ENCODE peak calls at places on chromosomes 5 and 9, in eight cellular contexts. One of them, this sample, is unnamed.

GRCh38 chr5:36815871-36816270 is 60.7 kb upstream of the NIPBL start:
- DNase-seq in body of pancreas: no peak
- DNase-seq in left kidney: no peak
- DNase-seq in H9: no peak
- DNase-seq in testis: no peak
- DNase-seq in amniotic stem cell: no peak
- DNase-seq in NCI-H510A: no peak
- DNase-seq in CD8-positive, alpha-beta memory T cell: no peak
- DNase-seq in this sample: no peak

GRCh38 chr9:82021198-82021597 is 32.6 kb downstream of the SPATA31D1 start:
- DNase-seq in body of pancreas: no peak
- DNase-seq in left kidney: no peak
- DNase-seq in H9: no peak
- DNase-seq in testis: no peak
- DNase-seq in amniotic stem cell: peak; percentile 28
- DNase-seq in NCI-H510A: no peak
- DNase-seq in CD8-positive, alpha-beta memory T cell: no peak
- DNase-seq in this sample: peak; percentile 97

GRCh38 chr9:14316574-14317304 is 2.8 kb upstream of the NFIB start:
- DNase-seq in body of pancreas: no peak
- DNase-seq in left kidney: no peak
- DNase-seq in H9: no peak
- DNase-seq in testis: no peak
- DNase-seq in amniotic stem cell: no peak
- DNase-seq in NCI-H510A: no peak
- DNase-seq in CD8-positive, alpha-beta memory T cell: no peak
- DNase-seq in this sample: no peak

GRCh38 chr9:99140685-99141314 is 35.9 kb downstream of the TGFBR1 start:
- DNase-seq in body of pancreas: peak; percentile 29
- DNase-seq in left kidney: peak; percentile 74
- DNase-seq in H9: peak; percentile 54
- DNase-seq in testis: peak; percentile 54
- DNase-seq in amniotic stem cell: no peak
- DNase-seq in NCI-H510A: no peak
- DNase-seq in CD8-positive, alpha-beta memory T cell: no peak
- DNase-seq in this sample: no peak

GRCh38 chr5:2383678-2384025 is 367.8 kb downstream of the IRX2 start:
- DNase-seq in body of pancreas: no peak
- DNase-seq in left kidney: no peak
- DNase-seq in H9: no peak
- DNase-seq in testis: no peak
- DNase-seq in amniotic stem cell: no peak
- DNase-seq in NCI-H510A: no peak
- DNase-seq in CD8-positive, alpha-beta memory T cell: no peak
- DNase-seq in this sample: no peak

GRCh38 chr5:56686337-56687198 is 128.8 kb upstream of the MAP3K1 start:
- DNase-seq in body of pancreas: no peak
- DNase-seq in left kidney: peak; percentile 69
- DNase-seq in H9: no peak
- DNase-seq in testis: no peak
- DNase-seq in amniotic stem cell: no peak
- DNase-seq in NCI-H510A: no peak
- DNase-seq in CD8-positive, alpha-beta memory T cell: no peak
- DNase-seq in this sample: no peak

GRCh38 chr5:111099058-111099778 is 7.1 kb downstream of the WDR36 start:
- DNase-seq in body of pancreas: no peak
- DNase-seq in left kidney: no peak
- DNase-seq in H9: no peak
- DNase-seq in testis: no peak
- DNase-seq in amniotic stem cell: no peak
- DNase-seq in NCI-H510A: no peak
- DNase-seq in CD8-positive, alpha-beta memory T cell: no peak
- DNase-seq in this sample: no peak

GRCh38 chr9:134940236-134941208 is 22.8 kb upstream of the FCN1 start:
- DNase-seq in body of pancreas: no peak
- DNase-seq in left kidney: peak; percentile 42
- DNase-seq in H9: no peak
- DNase-seq in testis: no peak
- DNase-seq in amniotic stem cell: no peak
- DNase-seq in NCI-H510A: no peak
- DNase-seq in CD8-positive, alpha-beta memory T cell: no peak
- DNase-seq in this sample: no peak

GRCh38 chr5:123033157-123033671 is 3.3 kb downstream of the PPIC start:
- DNase-seq in body of pancreas: no peak
- DNase-seq in left kidney: no peak
- DNase-seq in H9: no peak
- DNase-seq in testis: no peak
- DNase-seq in amniotic stem cell: no peak
- DNase-seq in NCI-H510A: no peak
- DNase-seq in CD8-positive, alpha-beta memory T cell: no peak
- DNase-seq in this sample: no peak

GRCh38 chr9:122186301-122186700 is 26.6 kb downstream of the MORN5 start:
- DNase-seq in body of pancreas: no peak
- DNase-seq in left kidney: peak; percentile 21
- DNase-seq in H9: no peak
- DNase-seq in testis: no peak
- DNase-seq in amniotic stem cell: no peak
- DNase-seq in NCI-H510A: no peak
- DNase-seq in CD8-positive, alpha-beta memory T cell: no peak
- DNase-seq in this sample: no peak

GRCh38 chr5:41240985-41241384 is 27.7 kb upstream of the C6 start:
- DNase-seq in body of pancreas: no peak
- DNase-seq in left kidney: no peak
- DNase-seq in H9: no peak
- DNase-seq in testis: no peak
- DNase-seq in amniotic stem cell: no peak
- DNase-seq in NCI-H510A: no peak
- DNase-seq in CD8-positive, alpha-beta memory T cell: no peak
- DNase-seq in this sample: no peak

GRCh38 chr5:36778336-36778735 is 98.2 kb upstream of the NIPBL start:
- DNase-seq in body of pancreas: no peak
- DNase-seq in left kidney: no peak
- DNase-seq in H9: no peak
- DNase-seq in testis: no peak
- DNase-seq in amniotic stem cell: no peak
- DNase-seq in NCI-H510A: no peak
- DNase-seq in CD8-positive, alpha-beta memory T cell: no peak
- DNase-seq in this sample: no peak

GRCh38 chr5:6633469-6634326 is 458 bp downstream of the SRD5A1 start:
- DNase-seq in body of pancreas: no peak
- DNase-seq in left kidney: peak; percentile 68
- DNase-seq in H9: peak; percentile 56
- DNase-seq in testis: peak; percentile 51
- DNase-seq in amniotic stem cell: peak; percentile 59
- DNase-seq in NCI-H510A: no peak
- DNase-seq in CD8-positive, alpha-beta memory T cell: no peak
- DNase-seq in this sample: no peak

GRCh38 chr5:65802080-65802479 is 80.1 kb downstream of the NLN start:
- DNase-seq in body of pancreas: no peak
- DNase-seq in left kidney: no peak
- DNase-seq in H9: no peak
- DNase-seq in testis: no peak
- DNase-seq in amniotic stem cell: no peak
- DNase-seq in NCI-H510A: no peak
- DNase-seq in CD8-positive, alpha-beta memory T cell: no peak
- DNase-seq in this sample: no peak

This sample was measured in epithelial cell of prostate.